ENCODE peak calls at places on chromosomes 7 and 10, in six cellular contexts. M is mesendoderm; I is prostate gland; F is body of pancreas; K is CD4-positive, alpha-beta memory T cell; Z is aorta. O is an unnamed sample. For H3K4me1, the result is how much of the 10 kb centered on the place peaks cover.

GRCh38 chr7:133545613-133546012 is 292.7 kb downstream of the EXOC4 start:
- DNase-seq in F (no peak), I (no peak), Z (no peak), K (no peak), M (no peak), O (no peak)

GRCh38 chr7:126662826-126663225 is 589.9 kb downstream of the GRM8 start:
- DNase-seq in K (no peak), F (no peak), M (no peak), Z (no peak), I (no peak), O (no peak)

GRCh38 chr10:72044417-72045041 is 43.8 kb downstream of the SPOCK2 start:
- DNase-seq in M (no peak), Z (peak), K (no peak), I (peak), F (peak), O (peak)

GRCh38 chr7:156152380-156152779 is 340.1 kb upstream of the SHH start:
- DNase-seq in Z (no peak), F (no peak), I (no peak), M (no peak), K (no peak), O (no peak)

GRCh38 chr10:86693721-86694369 is 25.5 kb downstream of the LDB3 start:
- DNase-seq in Z (no peak), K (peak), I (peak), F (peak), M (peak), O (peak)

GRCh38 chr10:49230004-49230403 is 41.8 kb upstream of the TMEM273 start:
- DNase-seq in K (no peak), I (no peak), Z (no peak), F (no peak), M (no peak), O (no peak)

GRCh38 chr10:52720018-52720417 is 52.6 kb downstream of the MBL2 start:
- DNase-seq in F (no peak), I (no peak), M (no peak), Z (no peak), K (no peak), O (no peak)

GRCh38 chr7:137402535-137403258 is 59.2 kb upstream of the PTN start:
- DNase-seq in Z (no peak), K (no peak), I (no peak), F (no peak), M (peak), O (no peak)

GRCh38 chr10:18659784-18660561 is 742 bp downstream of the ARL5B start:
- DNase-seq in Z (no peak), M (peak), I (peak), F (peak), K (no peak), O (peak)

GRCh38 chr7:13946181-13946580 is 43.3 kb downstream of the ETV1 start:
- DNase-seq in Z (no peak), M (no peak), I (no peak), F (no peak), K (no peak), O (no peak)

GRCh38 chr7:157551325-157552070 is 214.7 kb downstream of the DNAJB6 start:
- DNase-seq in M (no peak), Z (no peak), K (no peak), F (no peak), I (no peak), O (no peak)

GRCh38 chr7:96953676-96954513 is 51.5 kb upstream of the DLX6 start:
- DNase-seq in K (no peak), I (no peak), Z (no peak), F (no peak), M (no peak), O (no peak)

GRCh38 chr10:120492366-120492765 is 35.3 kb downstream of the PLPP4 start:
- DNase-seq in Z (no peak), F (no peak), K (no peak), M (peak), I (no peak), O (no peak)

GRCh38 chr10:427746-428519 is 261.5 kb downstream of the DIP2C start:
- DNase-seq in K (no peak), I (no peak), F (no peak), Z (no peak), M (no peak), O (no peak)

GRCh38 chr7:12403287-12404181 is at the start of gene VWDE:
- DNase-seq in F (peak), M (peak), Z (peak), K (peak), I (peak), O (no peak)

GRCh38 chr7:27346531-27347260 is 104.1 kb downstream of the EVX1 start:
- DNase-seq in K (no peak), I (peak), F (peak), Z (peak), M (peak), O (peak)

GRCh38 chr7:34175837-34176236 is 270.5 kb downstream of the BMPER start:
- DNase-seq in F (no peak), K (no peak), M (no peak), I (no peak), Z (no peak), O (no peak)

GRCh38 chr10:94214497-94214896 is 148.2 kb downstream of the NOC3L start:
- DNase-seq in F (no peak), M (no peak), K (no peak), I (no peak), Z (no peak), O (no peak)

GRCh38 chr7:34315032-34315431 is 343.0 kb upstream of the NPSR1 start:
- DNase-seq in F (no peak), M (peak), Z (no peak), I (no peak), K (no peak), O (no peak)

GRCh38 chr10:101569465-101569837 is 18.6 kb downstream of the POLL start:
- DNase-seq in K (no peak), I (no peak), M (peak), F (no peak), Z (no peak), O (no peak)

GRCh38 chr7:12630615-12630884 is 56.9 kb upstream of the ARL4A start:
- DNase-seq in Z (no peak), K (no peak), I (no peak), M (no peak), F (no peak), O (no peak)

GRCh38 chr7:38000272-38000671 is 79.8 kb downstream of the EPDR1 start:
- DNase-seq in K (no peak), Z (no peak), M (no peak), F (no peak), I (no peak), O (no peak)

GRCh38 chr7:77657427-77658331 is 38.6 kb upstream of the RSBN1L start:
- DNase-seq in Z (no peak), M (peak), I (peak), F (peak), K (peak), O (peak)

GRCh38 chr7:147586526-147586925 is 1004.0 kb upstream of the C7orf33 start:
- DNase-seq in I (no peak), Z (no peak), K (no peak), M (peak), F (no peak), O (no peak)

GRCh38 chr7:149742075-149742701 is 31.2 kb downstream of the ZNF467 start:
- DNase-seq in I (peak), F (peak), Z (peak), M (peak), K (peak), O (peak)

GRCh38 chr10:95026461-95026860 is 42.8 kb downstream of the CYP2C8 start:
- DNase-seq in K (no peak), M (no peak), F (no peak), I (no peak), Z (no peak), O (no peak)

GRCh38 chr7:2525931-2526630 is 6.5 kb downstream of the LFNG start:
- DNase-seq in M (no peak), F (no peak), Z (no peak), K (no peak), I (no peak), O (no peak)
- H3K4me1 ChIP-seq in M (under half), F (half or more), Z (under half), K (half or more), I (half or more), O (half or more)

GRCh38 chr7:36640682-36641081 is 83.6 kb downstream of the AOAH start:
- DNase-seq in I (no peak), M (no peak), Z (no peak), F (no peak), K (no peak), O (no peak)

GRCh38 chr7:36638586-36639265 is 85.6 kb downstream of the AOAH start:
- DNase-seq in F (no peak), I (no peak), M (no peak), Z (no peak), K (no peak), O (no peak)

GRCh38 chr7:36638140-36638539 is 86.2 kb downstream of the AOAH start:
- DNase-seq in Z (no peak), F (no peak), K (no peak), M (peak), I (no peak), O (no peak)

GRCh38 chr7:36639826-36640225 is 84.5 kb downstream of the AOAH start:
- DNase-seq in K (peak), Z (no peak), I (no peak), F (peak), M (no peak), O (no peak)

GRCh38 chr7:36637417-36637816 is 86.9 kb downstream of the AOAH start:
- DNase-seq in M (no peak), I (no peak), F (no peak), Z (no peak), K (no peak), O (no peak)
- H3K4me1 ChIP-seq in M (under half), I (under half), F (under half), Z (under half), K (under half), O (under half)

DNA sequence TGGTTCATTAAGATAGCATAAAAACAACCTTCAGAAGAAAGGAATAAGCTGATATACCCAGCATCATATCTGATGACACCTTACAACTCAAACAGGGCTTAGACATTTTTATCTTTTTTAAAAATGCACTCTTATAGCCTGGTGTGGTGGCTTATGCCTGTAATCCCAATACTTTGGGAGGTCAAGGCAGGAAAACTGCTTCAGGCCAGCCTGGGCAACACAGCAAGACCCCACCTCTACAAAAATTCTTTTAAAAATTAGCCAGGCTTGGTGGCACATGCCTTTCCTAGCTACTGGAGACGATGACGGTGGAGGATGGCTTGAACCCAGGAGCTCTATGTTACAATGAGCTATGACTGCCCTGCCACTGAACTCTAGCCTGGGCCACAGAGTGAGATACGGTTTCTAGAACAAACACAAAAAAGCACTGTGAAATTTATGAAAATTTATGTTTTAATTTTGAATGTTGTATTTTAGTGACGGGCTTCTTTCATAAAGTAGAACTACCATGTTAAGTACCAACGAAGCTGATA is 12.3 kb upstream of the KMT2E start:
- DNase-seq in Z (no peak), F (no peak), I (no peak), K (no peak), M (no peak), O (no peak)
- H3K4me1 ChIP-seq in Z (under half), F (half or more), I (under half), K (half or more), M (under half), O (half or more)

GRCh38 chr10:131033166-131034085 is 278.1 kb downstream of the TCERG1L start:
- DNase-seq in I (no peak), Z (no peak), F (no peak), K (no peak), M (no peak), O (no peak)
- H3K4me1 ChIP-seq in I (under half), Z (under half), F (under half), K (under half), M (under half), O (under half)

DNA sequence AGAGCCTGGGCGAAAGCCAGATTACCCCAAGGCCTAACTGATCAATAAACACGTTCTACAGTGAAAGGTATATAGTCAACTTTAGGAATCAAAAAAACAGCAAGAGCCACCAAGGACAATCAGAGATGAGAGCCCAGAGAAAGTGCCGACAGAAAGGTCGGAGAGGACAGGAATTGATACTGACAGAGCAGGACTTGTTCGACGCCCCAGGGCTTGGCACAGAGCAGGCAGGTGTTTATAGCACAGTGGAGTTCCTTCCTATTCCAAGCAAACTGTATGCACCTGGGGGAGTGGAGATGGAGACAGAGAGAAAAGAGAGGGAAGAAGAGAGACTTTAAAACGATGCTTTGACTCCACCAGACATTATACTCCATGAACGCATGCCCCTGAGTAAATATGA is 39.5 kb downstream of the PPP1R3C start:
- DNase-seq in M (no peak), Z (no peak), F (no peak), K (no peak), I (peak), O (no peak)
- H3K4me1 ChIP-seq in M (under half), Z (under half), F (half or more), K (under half), I (under half), O (half or more)

DNA sequence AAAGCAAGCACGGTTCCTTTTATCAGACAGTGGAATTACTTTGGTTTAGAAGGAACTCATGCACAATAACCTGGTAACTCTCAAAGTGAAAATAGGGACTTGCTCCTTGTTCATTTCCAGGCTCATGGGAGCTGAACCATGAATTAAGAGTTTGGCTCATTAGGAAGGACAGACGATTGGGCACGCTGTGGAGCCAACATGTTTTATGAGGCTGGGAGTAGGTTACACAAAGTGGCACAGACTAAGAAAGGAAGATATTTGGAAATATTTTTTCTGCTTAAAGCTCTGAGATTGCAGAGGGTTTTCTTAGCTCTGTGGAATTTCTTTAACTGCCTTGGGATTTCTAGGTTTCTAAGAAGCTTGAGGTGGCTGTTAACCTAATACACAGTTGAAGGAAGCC is 344.6 kb downstream of the RNLS start:
- DNase-seq in K (no peak), Z (no peak), I (no peak), F (no peak), M (no peak), O (no peak)
- H3K4me1 ChIP-seq in K (under half), Z (under half), I (under half), F (half or more), M (under half), O (under half)

GRCh38 chr7:146492017-146492416 is 375.4 kb downstream of the CNTNAP2 start:
- DNase-seq in I (peak), K (no peak), F (no peak), Z (no peak), M (no peak), O (no peak)

DNA sequence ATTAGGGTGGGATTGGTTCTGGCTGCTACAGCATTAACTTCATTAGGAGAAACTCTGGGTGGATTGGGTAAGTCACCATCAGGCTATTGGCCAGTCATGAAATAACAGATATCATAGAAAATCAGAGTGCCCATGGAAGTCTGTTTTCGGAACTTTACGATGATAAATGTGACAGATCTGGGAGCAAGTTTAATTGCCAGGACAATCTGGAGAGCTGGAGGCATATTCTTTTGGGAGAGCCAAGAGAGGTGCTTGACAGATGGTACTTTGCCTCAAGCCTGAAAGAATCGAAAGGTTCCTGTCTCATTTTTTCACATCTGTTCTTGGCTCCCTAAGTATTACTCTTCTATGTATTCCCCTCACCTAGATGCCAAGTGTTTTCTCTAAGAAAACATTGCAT is 369.9 kb downstream of the CNTNAP2 start:
- DNase-seq in M (no peak), K (no peak), I (no peak), Z (no peak), F (no peak), O (no peak)
- H3K4me1 ChIP-seq in M (under half), K (under half), I (under half), Z (under half), F (under half), O (under half)

GRCh38 chr10:79331709-79332108 is 15.6 kb upstream of the PPIF start:
- DNase-seq in Z (no peak), I (no peak), F (peak), M (no peak), K (peak), O (no peak)
- H3K4me1 ChIP-seq in Z (under half), I (under half), F (under half), M (under half), K (under half), O (half or more)

O was measured in HepG2.